ENCODE peak calls at places on chromosomes 12 and 14, in eight cellular contexts. P is PC-3, D is foreskin fibroblast, F is NB4, Q is astrocyte of the cerebellum, G is fibroblast of villous mesenchyme, H is AG09309, A is uterus. T is an unnamed sample.

GRCh38 chr12:72388322-72388721 is 116.2 kb downstream of the TRHDE start:
- DNase-seq in P (peak; percentile 37), D (no peak), F (no peak), Q (no peak), G (no peak), H (no peak), A (no peak), T (no peak)

GRCh38 chr12:93237235-93237915 is 140.3 kb upstream of the NUDT4 start:
- DNase-seq in P (no peak), D (peak; percentile 73), F (peak; percentile 22), Q (no peak), G (peak; percentile 71), H (peak; percentile 29), A (no peak), T (peak; percentile 87)

GRCh38 chr12:3398196-3398789 is 92.7 kb upstream of the PRMT8 start:
- DNase-seq in P (no peak), D (no peak), F (no peak), Q (no peak), G (no peak), H (no peak), A (no peak), T (no peak)

GRCh38 chr14:24273422-24273998 is 2.1 kb upstream of the RABGGTA start:
- DNase-seq in P (peak; percentile 16), D (no peak), F (peak; percentile 28), Q (no peak), G (no peak), H (no peak), A (no peak), T (no peak)

GRCh38 chr14:53044486-53044885 is 93.6 kb upstream of the FERMT2 start:
- DNase-seq in P (peak; percentile 69), D (peak; percentile 52), F (no peak), Q (peak; percentile 6), G (peak; percentile 83), H (no peak), A (no peak), T (no peak)

GRCh38 chr14:94936411-94936892 is 166.5 kb upstream of the GSC start:
- DNase-seq in P (no peak), D (peak; percentile 7), F (no peak), Q (peak; percentile 15), G (peak; percentile 14), H (peak; percentile 27), A (peak; percentile 72), T (no peak)

GRCh38 chr12:131114331-131114730 is 160.6 kb downstream of the ADGRD1 start:
- DNase-seq in P (no peak), D (no peak), F (no peak), Q (no peak), G (no peak), H (no peak), A (no peak), T (no peak)

GRCh38 chr14:38367922-38368321 is 112.0 kb upstream of the CLEC14A start:
- DNase-seq in P (no peak), D (no peak), F (no peak), Q (no peak), G (no peak), H (no peak), A (no peak), T (no peak)

GRCh38 chr12:67663121-67663520 is 14.6 kb downstream of the DYRK2 start:
- DNase-seq in P (no peak), D (peak; percentile 79), F (no peak), Q (no peak), G (peak; percentile 75), H (no peak), A (no peak), T (no peak)

GRCh38 chr12:57452937-57453509 is 2.1 kb upstream of the INHBE start:
- DNase-seq in P (peak; percentile 86), D (peak; percentile 62), F (peak; percentile 79), Q (no peak), G (peak; percentile 84), H (peak; percentile 45), A (peak; percentile 75), T (peak; percentile 91)

GRCh38 chr12:54606556-54606955 is 18.1 kb upstream of the PPP1R1A start:
- DNase-seq in P (no peak), D (no peak), F (no peak), Q (no peak), G (no peak), H (no peak), A (no peak), T (no peak)

GRCh38 chr14:21940887-21941855 is 267.6 kb upstream of the OR4E1 start:
- DNase-seq in P (peak; percentile 45), D (no peak), F (peak; percentile 21), Q (no peak), G (peak; percentile 17), H (no peak), A (no peak), T (no peak)

GRCh38 chr12:56237552-56237951 is 7.7 kb downstream of the SLC39A5 start:
- DNase-seq in P (no peak), D (no peak), F (no peak), Q (no peak), G (no peak), H (no peak), A (no peak), T (no peak)

DNA sequence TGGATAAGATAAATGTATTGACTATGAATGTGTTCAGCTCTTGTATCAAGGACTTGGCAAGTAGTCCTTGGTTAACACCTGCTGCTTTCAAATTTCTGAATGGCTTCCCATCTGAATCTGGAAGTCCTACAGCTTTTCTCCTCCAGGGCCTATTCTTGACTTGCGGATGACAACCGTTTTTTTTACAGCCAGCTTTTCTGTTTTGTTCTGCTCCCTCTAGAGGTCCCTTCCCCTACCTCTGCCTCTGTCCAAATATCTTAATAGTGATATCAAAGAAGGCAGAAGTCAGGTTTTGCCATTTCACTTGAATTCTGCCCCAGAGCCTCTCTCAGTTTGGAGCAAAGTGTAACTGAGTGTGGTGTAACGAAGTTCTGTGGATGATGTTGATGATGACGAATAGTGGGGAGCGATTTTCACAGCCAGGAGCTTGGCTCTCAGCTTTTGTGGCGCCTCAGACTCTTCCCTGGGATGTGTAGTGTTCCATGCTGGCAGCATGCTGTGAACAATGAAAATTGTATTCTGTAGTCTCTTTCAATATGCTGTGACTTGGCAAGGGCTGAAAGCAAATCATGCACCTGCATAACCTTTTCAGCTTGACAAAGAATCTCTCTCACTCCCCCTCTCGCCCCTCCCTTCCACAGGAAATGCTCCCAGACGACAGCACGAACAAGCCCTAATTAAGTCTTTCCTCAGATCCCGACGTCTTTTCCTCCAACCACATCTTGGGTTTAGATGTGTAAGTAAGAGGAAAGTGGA is 5.0 kb upstream of the SLC4A8 start:
- DNase-seq in P (peak; percentile 28), D (peak; percentile 13), F (no peak), Q (no peak), G (no peak), H (no peak), A (no peak), T (no peak)
- H3K4me3 ChIP-seq in P (no peak overlapping the region), D (no peak overlapping the region), F (no peak overlapping the region), Q (no peak overlapping the region), G (no peak overlapping the region), H (no peak overlapping the region), A (no peak overlapping the region), T (no peak overlapping the region)

DNA sequence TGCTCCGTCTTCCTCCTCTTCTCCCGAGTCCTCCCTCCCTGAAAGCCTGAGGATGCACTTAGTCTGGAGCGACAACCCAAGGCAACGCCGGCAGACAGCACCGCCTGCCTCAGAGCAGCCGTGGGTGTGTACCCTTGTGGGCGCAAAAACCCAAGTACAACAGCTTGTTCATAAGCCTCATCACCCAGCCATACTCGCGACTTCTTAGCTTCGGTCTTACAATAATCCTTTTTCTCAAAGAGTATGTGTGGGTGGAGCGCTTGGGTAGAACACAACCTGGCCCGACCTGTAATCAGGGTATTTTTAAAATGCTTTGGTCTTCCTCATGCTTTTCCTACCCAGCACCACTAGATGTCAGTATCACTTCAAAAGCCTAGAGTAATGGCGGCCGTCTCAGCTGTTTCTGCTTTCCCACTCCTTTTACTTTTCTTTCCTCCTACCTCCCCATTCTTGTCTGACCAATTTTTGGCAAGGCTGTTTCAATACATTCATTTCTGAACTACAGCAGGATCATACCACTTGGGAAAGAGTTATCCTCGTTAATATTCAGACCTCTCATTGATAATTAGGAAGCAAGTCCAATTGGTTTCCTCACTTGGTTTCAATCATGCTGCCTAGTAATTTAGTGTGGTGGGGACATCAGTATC is 198.9 kb downstream of the EPS8 start:
- DNase-seq in P (peak; percentile 74), D (peak; percentile 54), F (peak; percentile 65), Q (peak; percentile 55), G (peak; percentile 82), H (peak; percentile 37), A (peak; percentile 35), T (no peak)
- H3K4me3 ChIP-seq in P (peak overlapping the region; percentile 67), D (peak overlapping the region; percentile 41), F (no peak overlapping the region), Q (peak overlapping the region; percentile 19), G (peak overlapping the region; percentile 55), H (peak overlapping the region; percentile 32), A (peak overlapping the region; percentile 17), T (no peak overlapping the region)

DNA sequence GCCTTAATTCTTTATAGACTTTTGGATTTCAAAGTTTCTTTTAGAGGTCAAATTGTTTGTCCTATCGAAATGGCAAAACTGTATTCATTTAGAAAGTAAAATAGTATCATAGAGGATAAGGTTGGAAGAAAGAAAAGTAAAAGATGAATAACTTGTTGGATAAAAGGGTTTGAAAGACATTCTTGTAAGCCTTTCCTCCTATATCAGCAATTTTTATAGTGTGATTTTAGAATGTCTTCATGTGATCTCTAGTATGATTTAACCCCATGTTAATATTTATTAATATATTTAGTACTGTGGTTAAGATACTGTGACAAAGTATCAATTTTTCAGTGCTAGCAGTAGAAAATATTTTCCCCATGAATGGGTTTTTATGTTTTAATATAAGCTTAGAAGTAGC is 4.5 kb downstream of the ARF6 start:
- DNase-seq in P (no peak), D (no peak), F (no peak), Q (no peak), G (no peak), H (no peak), A (no peak), T (no peak)
- H3K4me3 ChIP-seq in P (peak overlapping the region; percentile 91), D (no peak overlapping the region), F (peak overlapping the region; percentile 97), Q (no peak overlapping the region), G (peak overlapping the region; percentile 87), H (no peak overlapping the region), A (no peak overlapping the region), T (peak overlapping the region; percentile 26)

GRCh38 chr14:76376878-76377523 is 1.1 kb downstream of the ESRRB start:
- DNase-seq in P (no peak), D (no peak), F (no peak), Q (no peak), G (no peak), H (no peak), A (no peak), T (no peak)

GRCh38 chr14:76376001-76376404 is at the start of gene ESRRB:
- DNase-seq in P (no peak), D (no peak), F (peak; percentile 10), Q (no peak), G (no peak), H (no peak), A (no peak), T (no peak)

GRCh38 chr14:76377675-76378074 is 1.7 kb downstream of the ESRRB start:
- DNase-seq in P (no peak), D (no peak), F (no peak), Q (no peak), G (no peak), H (no peak), A (no peak), T (no peak)

GRCh38 chr14:76375484-76375883 is 453 bp upstream of the ESRRB start:
- DNase-seq in P (no peak), D (peak; percentile 6), F (no peak), Q (no peak), G (no peak), H (no peak), A (no peak), T (no peak)

DNA sequence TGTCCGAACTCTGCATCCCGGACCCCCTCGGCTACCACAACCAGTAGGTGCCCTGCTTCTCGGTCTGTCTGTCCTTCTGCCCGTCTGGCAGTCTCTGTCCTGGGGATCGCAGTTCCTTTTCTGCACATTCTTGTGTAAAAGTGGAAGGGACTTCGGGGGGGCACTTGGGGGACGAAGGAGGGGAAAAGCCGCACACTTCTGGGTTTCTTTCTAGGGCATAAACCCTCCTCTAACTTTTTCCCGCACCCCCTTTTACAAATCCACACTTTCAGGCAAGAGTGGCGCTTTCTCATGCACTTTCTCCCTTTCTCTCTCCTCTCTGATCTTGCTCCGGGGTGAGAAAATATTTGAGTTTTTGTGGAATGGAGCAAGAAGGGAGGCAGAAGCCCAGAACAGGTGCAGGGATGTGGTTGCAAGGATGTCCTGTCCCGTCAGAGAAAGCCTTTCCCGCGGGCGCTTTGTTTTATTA is 506 bp downstream of the ESRRB start:
- DNase-seq in P (no peak), D (no peak), F (no peak), Q (no peak), G (no peak), H (no peak), A (no peak), T (no peak)
- H3K4me3 ChIP-seq in P (peak overlapping the region; percentile 45), D (no peak overlapping the region), F (no peak overlapping the region), Q (peak overlapping the region; percentile 11), G (peak overlapping the region; percentile 18), H (peak overlapping the region; percentile 23), A (no peak overlapping the region), T (peak overlapping the region; percentile 36)